ENCODE peak calls at places on chromosome 17, in ten cellular contexts. One of them, this sample, is unnamed. For H3K27me3, the result is how much of the 10 kb centered on the place peaks cover.

GRCh38 chr17:80313160-80313829 is 52.6 kb downstream of the RNF213 start:
- DNase-seq in sigmoid colon: no peak
- DNase-seq in trophoblast cell: no peak
- DNase-seq in PC-3: no peak
- DNase-seq in thoracic aorta: no peak
- DNase-seq in small intestine: no peak
- DNase-seq in astrocyte: no peak
- DNase-seq in heart left ventricle: no peak
- DNase-seq in CD4-positive, CD25-positive, alpha-beta regulatory T cell: no peak
- DNase-seq in mammary epithelial cell: no peak
- DNase-seq in this sample: no peak

GRCh38 chr17:4004517-4005295 is 40.5 kb upstream of the ATP2A3 start:
- DNase-seq in mammary epithelial cell: no peak
- DNase-seq in heart left ventricle: peak
- DNase-seq in astrocyte: no peak
- DNase-seq in trophoblast cell: peak
- DNase-seq in thoracic aorta: no peak
- DNase-seq in CD4-positive, CD25-positive, alpha-beta regulatory T cell: peak
- DNase-seq in PC-3: peak
- DNase-seq in small intestine: peak
- DNase-seq in sigmoid colon: peak
- DNase-seq in this sample: peak

GRCh38 chr17:40179923-40180659 is 2.8 kb downstream of the RAPGEFL1 start:
- DNase-seq in trophoblast cell: no peak
- DNase-seq in small intestine: peak
- DNase-seq in sigmoid colon: no peak
- DNase-seq in astrocyte: peak
- DNase-seq in CD4-positive, CD25-positive, alpha-beta regulatory T cell: no peak
- DNase-seq in mammary epithelial cell: peak
- DNase-seq in PC-3: no peak
- DNase-seq in thoracic aorta: no peak
- DNase-seq in heart left ventricle: no peak
- DNase-seq in this sample: no peak

GRCh38 chr17:48556534-48557401 is 11.9 kb upstream of the HOXB2 start:
- DNase-seq in trophoblast cell: no peak
- DNase-seq in thoracic aorta: no peak
- DNase-seq in sigmoid colon: no peak
- DNase-seq in small intestine: no peak
- DNase-seq in CD4-positive, CD25-positive, alpha-beta regulatory T cell: no peak
- DNase-seq in heart left ventricle: no peak
- DNase-seq in mammary epithelial cell: peak
- DNase-seq in PC-3: peak
- DNase-seq in astrocyte: no peak
- DNase-seq in this sample: no peak

GRCh38 chr17:28880572-28880945 is 17.0 kb downstream of the FLOT2 start:
- DNase-seq in small intestine: no peak
- DNase-seq in thoracic aorta: no peak
- DNase-seq in trophoblast cell: no peak
- DNase-seq in CD4-positive, CD25-positive, alpha-beta regulatory T cell: no peak
- DNase-seq in heart left ventricle: no peak
- DNase-seq in mammary epithelial cell: peak
- DNase-seq in PC-3: no peak
- DNase-seq in astrocyte: no peak
- DNase-seq in sigmoid colon: no peak
- DNase-seq in this sample: no peak

GRCh38 chr17:55005520-55005919 is 37.0 kb downstream of the STXBP4 start:
- DNase-seq in trophoblast cell: no peak
- DNase-seq in small intestine: peak
- DNase-seq in CD4-positive, CD25-positive, alpha-beta regulatory T cell: no peak
- DNase-seq in thoracic aorta: no peak
- DNase-seq in mammary epithelial cell: peak
- DNase-seq in astrocyte: no peak
- DNase-seq in sigmoid colon: no peak
- DNase-seq in heart left ventricle: no peak
- DNase-seq in PC-3: peak
- DNase-seq in this sample: peak

GRCh38 chr17:43698678-43699437 is 37.1 kb upstream of the MEOX1 start:
- DNase-seq in small intestine: no peak
- DNase-seq in thoracic aorta: no peak
- DNase-seq in trophoblast cell: no peak
- DNase-seq in mammary epithelial cell: no peak
- DNase-seq in CD4-positive, CD25-positive, alpha-beta regulatory T cell: no peak
- DNase-seq in heart left ventricle: no peak
- DNase-seq in sigmoid colon: no peak
- DNase-seq in PC-3: peak
- DNase-seq in astrocyte: no peak
- DNase-seq in this sample: no peak

GRCh38 chr17:71039391-71039790 is 870.1 kb downstream of the KCNJ2 start:
- DNase-seq in CD4-positive, CD25-positive, alpha-beta regulatory T cell: no peak
- DNase-seq in mammary epithelial cell: no peak
- DNase-seq in trophoblast cell: no peak
- DNase-seq in sigmoid colon: no peak
- DNase-seq in astrocyte: no peak
- DNase-seq in PC-3: no peak
- DNase-seq in thoracic aorta: no peak
- DNase-seq in small intestine: no peak
- DNase-seq in heart left ventricle: no peak
- DNase-seq in this sample: no peak

GRCh38 chr17:30954046-30954805 is 16.6 kb upstream of the RNF135 start:
- DNase-seq in mammary epithelial cell: no peak
- DNase-seq in trophoblast cell: no peak
- DNase-seq in thoracic aorta: no peak
- DNase-seq in astrocyte: no peak
- DNase-seq in heart left ventricle: no peak
- DNase-seq in PC-3: no peak
- DNase-seq in sigmoid colon: peak
- DNase-seq in CD4-positive, CD25-positive, alpha-beta regulatory T cell: no peak
- DNase-seq in small intestine: no peak
- DNase-seq in this sample: no peak

GRCh38 chr17:28402844-28403243 is 3.2 kb downstream of the SLC46A1 start:
- DNase-seq in small intestine: no peak
- DNase-seq in CD4-positive, CD25-positive, alpha-beta regulatory T cell: no peak
- DNase-seq in astrocyte: no peak
- DNase-seq in PC-3: no peak
- DNase-seq in sigmoid colon: no peak
- DNase-seq in thoracic aorta: no peak
- DNase-seq in trophoblast cell: no peak
- DNase-seq in mammary epithelial cell: no peak
- DNase-seq in heart left ventricle: no peak
- DNase-seq in this sample: no peak

GRCh38 chr17:30422171-30422570 is 43.4 kb downstream of the CPD start:
- DNase-seq in PC-3: no peak
- DNase-seq in heart left ventricle: no peak
- DNase-seq in astrocyte: no peak
- DNase-seq in CD4-positive, CD25-positive, alpha-beta regulatory T cell: no peak
- DNase-seq in sigmoid colon: no peak
- DNase-seq in thoracic aorta: no peak
- DNase-seq in mammary epithelial cell: no peak
- DNase-seq in trophoblast cell: no peak
- DNase-seq in small intestine: no peak
- DNase-seq in this sample: no peak

GRCh38 chr17:78355045-78355641 is 4.7 kb downstream of the SOCS3 start:
- DNase-seq in astrocyte: no peak
- DNase-seq in mammary epithelial cell: no peak
- DNase-seq in trophoblast cell: peak
- DNase-seq in sigmoid colon: no peak
- DNase-seq in PC-3: no peak
- DNase-seq in small intestine: no peak
- DNase-seq in CD4-positive, CD25-positive, alpha-beta regulatory T cell: no peak
- DNase-seq in heart left ventricle: no peak
- DNase-seq in thoracic aorta: no peak
- DNase-seq in this sample: no peak

GRCh38 chr17:78357177-78357586 is 2.7 kb downstream of the SOCS3 start:
- DNase-seq in sigmoid colon: no peak
- DNase-seq in PC-3: peak
- DNase-seq in astrocyte: peak
- DNase-seq in heart left ventricle: peak
- DNase-seq in trophoblast cell: peak
- DNase-seq in thoracic aorta: no peak
- DNase-seq in mammary epithelial cell: no peak
- DNase-seq in small intestine: no peak
- DNase-seq in CD4-positive, CD25-positive, alpha-beta regulatory T cell: no peak
- DNase-seq in this sample: no peak

GRCh38 chr17:78355701-78356100 is 4.2 kb downstream of the SOCS3 start:
- DNase-seq in PC-3: no peak
- DNase-seq in sigmoid colon: no peak
- DNase-seq in thoracic aorta: no peak
- DNase-seq in trophoblast cell: peak
- DNase-seq in astrocyte: no peak
- DNase-seq in CD4-positive, CD25-positive, alpha-beta regulatory T cell: no peak
- DNase-seq in mammary epithelial cell: no peak
- DNase-seq in heart left ventricle: no peak
- DNase-seq in small intestine: no peak
- DNase-seq in this sample: no peak

GRCh38 chr17:78357687-78358537 is 2.0 kb downstream of the SOCS3 start:
- DNase-seq in small intestine: no peak
- DNase-seq in PC-3: no peak
- DNase-seq in mammary epithelial cell: no peak
- DNase-seq in heart left ventricle: no peak
- DNase-seq in trophoblast cell: no peak
- DNase-seq in CD4-positive, CD25-positive, alpha-beta regulatory T cell: no peak
- DNase-seq in astrocyte: no peak
- DNase-seq in sigmoid colon: no peak
- DNase-seq in thoracic aorta: no peak
- DNase-seq in this sample: no peak

GRCh38 chr17:78356163-78356713 is 3.6 kb downstream of the SOCS3 start:
- DNase-seq in heart left ventricle: no peak
- DNase-seq in CD4-positive, CD25-positive, alpha-beta regulatory T cell: peak
- DNase-seq in small intestine: peak
- DNase-seq in sigmoid colon: peak
- DNase-seq in mammary epithelial cell: peak
- DNase-seq in astrocyte: peak
- DNase-seq in PC-3: peak
- DNase-seq in trophoblast cell: peak
- DNase-seq in thoracic aorta: no peak
- DNase-seq in this sample: no peak
- H3K4me3 ChIP-seq in heart left ventricle: no peak
- H3K4me3 ChIP-seq in CD4-positive, CD25-positive, alpha-beta regulatory T cell: no peak
- H3K4me3 ChIP-seq in small intestine: no peak
- H3K4me3 ChIP-seq in sigmoid colon: peak
- H3K4me3 ChIP-seq in mammary epithelial cell: no peak
- H3K4me3 ChIP-seq in astrocyte: no peak
- H3K4me3 ChIP-seq in PC-3: no peak
- H3K4me3 ChIP-seq in trophoblast cell: no peak
- H3K4me3 ChIP-seq in thoracic aorta: peak
- H3K4me3 ChIP-seq in this sample: no peak

DNA sequence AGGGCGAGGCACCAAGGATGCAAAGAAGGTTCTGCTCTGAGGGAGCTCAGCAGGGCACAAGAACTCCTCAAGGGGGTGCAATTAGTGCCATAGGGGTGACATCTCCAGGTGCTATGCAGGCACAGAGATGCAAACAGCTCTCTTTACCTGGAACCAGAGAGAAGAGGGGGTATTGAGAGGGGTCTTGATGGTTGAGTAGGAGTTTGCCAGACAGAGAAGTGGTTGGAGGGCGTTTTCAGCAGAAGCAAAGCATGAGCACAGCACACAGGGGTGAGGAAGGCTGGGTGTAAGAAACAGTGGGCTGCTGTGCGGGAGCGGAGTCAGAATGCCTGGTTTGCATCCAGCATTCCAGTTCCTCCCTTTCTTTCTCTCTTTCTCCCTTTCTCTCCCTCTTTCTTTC is 81.8 kb upstream of the LHX1 start:
- DNase-seq in PC-3: no peak
- DNase-seq in CD4-positive, CD25-positive, alpha-beta regulatory T cell: no peak
- DNase-seq in mammary epithelial cell: no peak
- DNase-seq in thoracic aorta: no peak
- DNase-seq in sigmoid colon: no peak
- DNase-seq in heart left ventricle: no peak
- DNase-seq in trophoblast cell: no peak
- DNase-seq in astrocyte: no peak
- DNase-seq in small intestine: no peak
- DNase-seq in this sample: no peak
- H3K27me3 ChIP-seq in PC-3: under half
- H3K27me3 ChIP-seq in CD4-positive, CD25-positive, alpha-beta regulatory T cell: under half
- H3K27me3 ChIP-seq in mammary epithelial cell: under half
- H3K27me3 ChIP-seq in thoracic aorta: under half
- H3K27me3 ChIP-seq in sigmoid colon: under half
- H3K27me3 ChIP-seq in heart left ventricle: under half
- H3K27me3 ChIP-seq in trophoblast cell: under half
- H3K27me3 ChIP-seq in astrocyte: under half
- H3K27me3 ChIP-seq in small intestine: under half
- H3K27me3 ChIP-seq in this sample: under half

GRCh38 chr17:60863892-60864673 is 186.4 kb downstream of the BCAS3 start:
- DNase-seq in trophoblast cell: no peak
- DNase-seq in thoracic aorta: no peak
- DNase-seq in sigmoid colon: no peak
- DNase-seq in CD4-positive, CD25-positive, alpha-beta regulatory T cell: no peak
- DNase-seq in mammary epithelial cell: no peak
- DNase-seq in small intestine: no peak
- DNase-seq in PC-3: no peak
- DNase-seq in astrocyte: peak
- DNase-seq in heart left ventricle: no peak
- DNase-seq in this sample: no peak
- H3K4me3 ChIP-seq in trophoblast cell: no peak
- H3K4me3 ChIP-seq in thoracic aorta: peak
- H3K4me3 ChIP-seq in sigmoid colon: no peak
- H3K4me3 ChIP-seq in CD4-positive, CD25-positive, alpha-beta regulatory T cell: peak
- H3K4me3 ChIP-seq in mammary epithelial cell: no peak
- H3K4me3 ChIP-seq in small intestine: no peak
- H3K4me3 ChIP-seq in PC-3: no peak
- H3K4me3 ChIP-seq in astrocyte: no peak
- H3K4me3 ChIP-seq in heart left ventricle: no peak
- H3K4me3 ChIP-seq in this sample: no peak

GRCh38 chr17:8075081-8075480 is 12.4 kb downstream of the ALOX12B start:
- DNase-seq in CD4-positive, CD25-positive, alpha-beta regulatory T cell: no peak
- DNase-seq in thoracic aorta: no peak
- DNase-seq in mammary epithelial cell: no peak
- DNase-seq in PC-3: no peak
- DNase-seq in trophoblast cell: no peak
- DNase-seq in astrocyte: no peak
- DNase-seq in small intestine: no peak
- DNase-seq in sigmoid colon: peak
- DNase-seq in heart left ventricle: no peak
- DNase-seq in this sample: no peak
- H3K27me3 ChIP-seq in CD4-positive, CD25-positive, alpha-beta regulatory T cell: under half
- H3K27me3 ChIP-seq in thoracic aorta: under half
- H3K27me3 ChIP-seq in mammary epithelial cell: under half
- H3K27me3 ChIP-seq in PC-3: under half
- H3K27me3 ChIP-seq in trophoblast cell: half or more
- H3K27me3 ChIP-seq in astrocyte: half or more
- H3K27me3 ChIP-seq in small intestine: under half
- H3K27me3 ChIP-seq in sigmoid colon: under half
- H3K27me3 ChIP-seq in heart left ventricle: under half
- H3K27me3 ChIP-seq in this sample: under half

This sample was measured in HAP-1.